ENCODE peak calls at places on chromosomes 16 and 17, in seven cellular contexts. U is HepG2, S is DND-41, E is PC-9, N is H9, G is hepatocyte, D is IMR-90. C is an unnamed sample.

GRCh38 chr16:88355389-88356123 is 27.2 kb upstream of the ZNF469 start:
- DNase-seq in U (no peak), S (no peak), E (no peak), N (no peak), G (no peak), D (no peak), C (no peak)

GRCh38 chr17:30477758-30478115 is 529 bp downstream of the GOSR1 start:
- DNase-seq in U (peak; percentile 9), S (no peak), E (no peak), N (no peak), G (peak; percentile 35), D (peak; percentile 19), C (peak; percentile 8)

GRCh38 chr16:78490847-78491246 is 391.4 kb downstream of the WWOX start:
- DNase-seq in U (no peak), S (no peak), E (no peak), N (no peak), G (no peak), D (no peak), C (no peak)

GRCh38 chr17:68288804-68289203 is 2.1 kb downstream of the SLC16A6 start:
- DNase-seq in U (no peak), S (no peak), E (no peak), N (no peak), G (no peak), D (no peak), C (peak; percentile 78)

GRCh38 chr17:76371656-76372628 is 12.5 kb upstream of the SPHK1 start:
- DNase-seq in U (no peak), S (no peak), E (no peak), N (no peak), G (no peak), D (peak; percentile 100), C (no peak)

GRCh38 chr16:28923652-28924398 is 1.2 kb downstream of the RABEP2 start:
- DNase-seq in U (peak; percentile 81), S (no peak), E (no peak), N (no peak), G (peak; percentile 57), D (no peak), C (peak; percentile 94)

GRCh38 chr17:74544991-74545441 is 899 bp downstream of the CD300C start:
- DNase-seq in U (no peak), S (no peak), E (no peak), N (no peak), G (no peak), D (no peak), C (no peak)

GRCh38 chr17:8173056-8173870 is 2.9 kb downstream of the TMEM107 start:
- DNase-seq in U (peak; percentile 98), S (peak; percentile 88), E (peak; percentile 79), N (peak; percentile 94), G (peak; percentile 94), D (peak; percentile 99), C (peak; percentile 95)

GRCh38 chr16:11621920-11622651 is 35.4 kb upstream of the LITAF start:
- DNase-seq in U (no peak), S (peak; percentile 73), E (no peak), N (no peak), G (no peak), D (no peak), C (peak; percentile 87)

GRCh38 chr16:53892155-53892554 is 188.2 kb downstream of the FTO start:
- DNase-seq in U (peak; percentile 61), S (peak; percentile 86), E (peak; percentile 47), N (peak; percentile 42), G (peak; percentile 76), D (peak; percentile 81), C (peak; percentile 27)

GRCh38 chr17:75087182-75087557 is 584 bp upstream of the SLC16A5 start:
- DNase-seq in U (no peak), S (no peak), E (no peak), N (no peak), G (no peak), D (no peak), C (no peak)

GRCh38 chr16:68091604-68092261 is 6.6 kb downstream of the NFATC3 start:
- DNase-seq in U (peak; percentile 70), S (no peak), E (peak; percentile 11), N (no peak), G (no peak), D (peak; percentile 72), C (no peak)

GRCh38 chr16:22813946-22814325 is at the start of gene HS3ST2:
- DNase-seq in U (no peak), S (no peak), E (no peak), N (peak; percentile 68), G (peak; percentile 67), D (no peak), C (no peak)

GRCh38 chr16:57647136-57647875 is 18.9 kb downstream of the ADGRG1 start:
- DNase-seq in U (no peak), S (peak; percentile 32), E (no peak), N (no peak), G (no peak), D (no peak), C (no peak)

GRCh38 chr16:24291932-24292331 is 35.8 kb downstream of the CACNG3 start:
- DNase-seq in U (no peak), S (no peak), E (no peak), N (no peak), G (no peak), D (no peak), C (no peak)

GRCh38 chr17:34420254-34420766 is 57.3 kb upstream of the CCL1 start:
- DNase-seq in U (peak; percentile 31), S (peak; percentile 85), E (peak; percentile 47), N (peak; percentile 88), G (peak; percentile 78), D (peak; percentile 46), C (peak; percentile 76)

GRCh38 chr17:73304971-73305786 is 6.6 kb downstream of the CDC42EP4 start:
- DNase-seq in U (no peak), S (no peak), E (peak; percentile 64), N (peak; percentile 85), G (peak; percentile 85), D (peak; percentile 78), C (no peak)

GRCh38 chr17:537133-537532 is 177.5 kb downstream of the VPS53 start:
- DNase-seq in U (no peak), S (no peak), E (no peak), N (no peak), G (no peak), D (no peak), C (no peak)

GRCh38 chr17:61597606-61598005 is 6.6 kb upstream of the NACA2 start:
- DNase-seq in U (no peak), S (no peak), E (no peak), N (no peak), G (no peak), D (no peak), C (no peak)

GRCh38 chr17:33452797-33453196 is 159.7 kb upstream of the ASIC2 start:
- DNase-seq in U (no peak), S (no peak), E (no peak), N (peak; percentile 69), G (no peak), D (no peak), C (no peak)

GRCh38 chr16:11348737-11349598 is 3.7 kb downstream of the RMI2 start:
- DNase-seq in U (no peak), S (no peak), E (no peak), N (no peak), G (no peak), D (no peak), C (no peak)

GRCh38 chr17:22463110-22463850 is 771.0 kb downstream of the KCNJ18 start:
- DNase-seq in U (no peak), S (no peak), E (no peak), N (no peak), G (no peak), D (no peak), C (no peak)

GRCh38 chr17:81866440-81867122 is 4.6 kb downstream of the ARHGDIA start:
- DNase-seq in U (no peak), S (peak; percentile 32), E (no peak), N (no peak), G (no peak), D (no peak), C (peak; percentile 40)

GRCh38 chr16:29678691-29679267 is at the start of gene QPRT:
- DNase-seq in U (peak; percentile 85), S (no peak), E (peak; percentile 88), N (peak; percentile 95), G (peak; percentile 92), D (peak; percentile 22), C (peak; percentile 31)

GRCh38 chr17:35778641-35779196 is 16.7 kb downstream of the MMP28 start:
- DNase-seq in U (no peak), S (no peak), E (no peak), N (no peak), G (no peak), D (no peak), C (no peak)

GRCh38 chr16:79089735-79090284 is 510.7 kb downstream of the MAF start:
- DNase-seq in U (no peak), S (peak; percentile 93), E (no peak), N (no peak), G (no peak), D (no peak), C (peak; percentile 10)

GRCh38 chr17:14437176-14437575 is 136.3 kb downstream of the HS3ST3B1 start:
- DNase-seq in U (no peak), S (no peak), E (no peak), N (no peak), G (no peak), D (no peak), C (peak; percentile 25)

GRCh38 chr16:10776280-10776679 is 32.6 kb downstream of the NUBP1 start:
- DNase-seq in U (no peak), S (no peak), E (no peak), N (no peak), G (no peak), D (no peak), C (no peak)

DNA sequence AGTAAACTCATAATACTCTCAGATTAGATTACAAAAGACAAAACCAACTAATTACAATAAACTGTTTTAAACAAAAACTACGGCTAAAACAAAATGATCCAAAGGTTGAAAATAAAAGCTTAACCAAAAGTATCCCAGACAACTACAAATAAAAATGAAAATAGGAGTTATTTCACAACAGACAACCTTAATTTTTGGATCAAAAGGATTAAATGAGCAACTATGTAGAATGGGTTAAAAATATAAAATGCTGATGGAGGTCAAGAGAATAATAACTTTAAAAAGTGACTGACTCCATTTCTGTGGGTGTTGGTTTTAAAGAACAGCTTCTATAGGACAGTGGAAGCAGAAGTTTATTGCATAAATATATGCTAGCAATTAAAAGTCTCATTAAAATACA is 28.6 kb downstream of the METTL16 start:
- DNase-seq in U (no peak), S (no peak), E (no peak), N (no peak), G (no peak), D (no peak), C (no peak)
- TF ChIP-seq CTCF in U (no peak), S (no peak), E (no peak), N (no peak), G (no peak), D (no peak), C (no peak)

GRCh38 chr16:2038359-2039285 is 9.0 kb downstream of the NTHL1 start:
- DNase-seq in U (no peak), S (no peak), E (no peak), N (no peak), G (peak; percentile 69), D (no peak), C (no peak)
- H3K4me2 ChIP-seq in U (peak overlapping the region; percentile 64), S (no peak overlapping the region), E (no peak overlapping the region), N (no peak overlapping the region), G (peak overlapping the region; percentile 58), D (peak overlapping the region; percentile 9), C (no peak overlapping the region)

GRCh38 chr16:6165330-6165984 is 1067.9 kb upstream of the EEF2KMT start:
- DNase-seq in U (no peak), S (no peak), E (no peak), N (no peak), G (no peak), D (no peak), C (no peak)
- TF ChIP-seq CTCF in U (no peak), S (peak; percentile 13), E (peak; percentile 35), N (peak; percentile 60), G (peak; percentile 37), D (no peak), C (peak; percentile 38)

GRCh38 chr17:58969612-58970011 is 137.1 kb downstream of the TRIM37 start:
- DNase-seq in U (no peak), S (no peak), E (no peak), N (no peak), G (no peak), D (peak; percentile 54), C (no peak)
- H3K4me2 ChIP-seq in U (no peak overlapping the region), S (no peak overlapping the region), E (no peak overlapping the region), N (no peak overlapping the region), G (no peak overlapping the region), D (peak overlapping the region; percentile 25), C (no peak overlapping the region)

C was measured in OCI-LY7.